ENCODE peak calls at places on chromosomes 4 and X, in five cellular contexts. Y, Z, X, U and W are unnamed samples.

GRCh38 chrX:69097451-69098236 is 67.6 kb downstream of the PJA1 start:
- DNase-seq in X (no peak), Z (no peak), U (no peak), Y (no peak), W (no peak)

GRCh38 chrX:109360301-109360700 is 121.6 kb downstream of the GUCY2F start:
- DNase-seq in X (no peak), Z (no peak), U (no peak), Y (no peak), W (no peak)

GRCh38 chr4:88242144-88242543 is 42.2 kb downstream of the PPM1K start:
- DNase-seq in Z (no peak), U (no peak), Y (peak; percentile 32), X (no peak), W (no peak)

GRCh38 chr4:41413670-41414069 is 124.3 kb upstream of the LIMCH1 start:
- DNase-seq in Y (no peak), Z (no peak), X (no peak), U (no peak), W (no peak)

GRCh38 chr4:176779421-176779820 is 13.3 kb downstream of the VEGFC start:
- DNase-seq in Y (no peak), U (no peak), X (no peak), Z (no peak), W (no peak)

GRCh38 chr4:73764513-73764912 is 24.1 kb downstream of the CXCL8 start:
- DNase-seq in Z (no peak), X (no peak), U (no peak), Y (no peak), W (no peak)

GRCh38 chrX:116239944-116240391 is 69.4 kb downstream of the AGTR2 start:
- DNase-seq in U (no peak), Z (no peak), Y (no peak), X (no peak), W (no peak)

GRCh38 chrX:19176901-19177630 is 54.8 kb upstream of the ADGRG2 start:
- DNase-seq in Z (no peak), Y (no peak), X (no peak), U (no peak), W (no peak)

GRCh38 chr4:116055857-116056827 is 942.7 kb upstream of the NDST4 start:
- DNase-seq in Z (no peak), U (no peak), X (no peak), Y (no peak), W (no peak)

GRCh38 chr4:146370841-146371240 is 150.9 kb downstream of the SLC10A7 start:
- DNase-seq in Z (no peak), Y (no peak), X (no peak), U (no peak), W (no peak)

GRCh38 chr4:151798678-151799416 is 38.0 kb upstream of the GATB start:
- DNase-seq in Y (no peak), Z (no peak), X (no peak), U (peak; percentile 57), W (peak; percentile 30)

GRCh38 chr4:147057631-147057980 is 111.9 kb upstream of the TTC29 start:
- DNase-seq in U (no peak), X (no peak), Y (no peak), Z (no peak), W (no peak)

GRCh38 chrX:2608638-2609430 is 82.3 kb upstream of the CD99 start:
- DNase-seq in Z (peak; percentile 91), X (peak; percentile 89), U (no peak), Y (peak; percentile 88), W (peak; percentile 96)

GRCh38 chrX:108811891-108812290 is 75.5 kb upstream of the IRS4 start:
- DNase-seq in Y (no peak), U (no peak), X (no peak), Z (peak; percentile 4), W (no peak)

GRCh38 chr4:2745516-2745915 is 10.6 kb downstream of the TNIP2 start:
- DNase-seq in X (no peak), U (no peak), Z (no peak), Y (no peak), W (no peak)

GRCh38 chrX:113470166-113470565 is 629.5 kb upstream of the AMOT start:
- DNase-seq in U (no peak), Z (no peak), X (no peak), Y (no peak), W (no peak)

GRCh38 chrX:107675823-107676555 is 47.7 kb downstream of the PRPS1 start:
- DNase-seq in Z (no peak), X (no peak), Y (peak; percentile 45), U (no peak), W (no peak)

GRCh38 chr4:163191999-163192398 is 25.3 kb upstream of the NAF1 start:
- DNase-seq in U (no peak), Z (no peak), Y (no peak), X (no peak), W (no peak)

GRCh38 chr4:32624943-32625603 is 1904.9 kb downstream of the PCDH7 start:
- DNase-seq in Z (no peak), X (no peak), U (no peak), Y (no peak), W (no peak)

GRCh38 chr4:112847781-112848180 is 201.7 kb upstream of the ANK2 start:
- DNase-seq in Z (no peak), X (no peak), Y (no peak), U (no peak), W (no peak)

GRCh38 chr4:79042079-79042674 is 102.9 kb upstream of the PAQR3 start:
- DNase-seq in U (no peak), Y (no peak), Z (no peak), X (no peak), W (no peak)

GRCh38 chr4:87559090-87559837 is 30.1 kb upstream of the SPARCL1 start:
- DNase-seq in Y (no peak), X (peak; percentile 26), Z (peak; percentile 4), U (peak; percentile 50), W (no peak)

GRCh38 chr4:173185832-173186545 is 17.4 kb downstream of the GALNT7 start:
- DNase-seq in Y (no peak), U (no peak), X (no peak), Z (no peak), W (no peak)

GRCh38 chr4:89216866-89217265 is 90.7 kb downstream of the GPRIN3 start:
- DNase-seq in U (no peak), Y (no peak), X (no peak), Z (no peak), W (no peak)

GRCh38 chr4:3013839-3014350 is 50.5 kb downstream of the GRK4 start:
- DNase-seq in Z (no peak), Y (no peak), X (peak; percentile 73), U (peak; percentile 46), W (peak; percentile 78)

GRCh38 chr4:169205146-169205806 is 65.5 kb downstream of the SH3RF1 start:
- DNase-seq in U (no peak), Z (no peak), Y (no peak), X (no peak), W (no peak)

GRCh38 chr4:94766856-94767255 is 9.1 kb downstream of the BMPR1B start:
- DNase-seq in Y (no peak), X (no peak), Z (no peak), U (no peak), W (no peak)

GRCh38 chrX:110965409-110965808 is 130.6 kb upstream of the PAK3 start:
- DNase-seq in Z (no peak), X (no peak), Y (no peak), U (no peak), W (no peak)

GRCh38 chr4:156873776-156874175 is 97.8 kb downstream of the PDGFC start:
- DNase-seq in Y (no peak), X (no peak), U (no peak), Z (no peak), W (no peak)

DNA sequence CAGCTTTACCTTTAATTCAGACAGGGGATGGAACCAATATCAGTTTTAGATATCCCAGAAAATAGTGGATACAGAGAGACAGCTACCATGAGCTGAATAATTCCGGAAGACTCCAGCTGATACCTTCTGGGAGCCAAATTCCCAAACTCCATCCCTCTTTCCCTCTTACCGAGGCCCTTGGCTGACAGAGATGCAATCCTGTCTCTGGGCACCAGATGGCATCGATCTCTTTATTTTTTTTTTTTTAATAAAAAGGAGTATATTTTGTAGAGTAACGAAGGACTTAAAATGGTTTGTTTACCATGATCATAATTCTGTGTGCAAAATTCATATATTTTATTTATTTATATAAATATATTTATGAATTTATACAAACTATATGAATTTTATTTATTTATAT is 31.0 kb downstream of the RAB40A start:
- DNase-seq in Z (no peak), X (no peak), U (no peak), Y (no peak), W (no peak)
- TF ChIP-seq CTCF in Z (peak; percentile 40), X (peak; percentile 23), U (peak; percentile 24), Y (no peak), W (no peak)

DNA sequence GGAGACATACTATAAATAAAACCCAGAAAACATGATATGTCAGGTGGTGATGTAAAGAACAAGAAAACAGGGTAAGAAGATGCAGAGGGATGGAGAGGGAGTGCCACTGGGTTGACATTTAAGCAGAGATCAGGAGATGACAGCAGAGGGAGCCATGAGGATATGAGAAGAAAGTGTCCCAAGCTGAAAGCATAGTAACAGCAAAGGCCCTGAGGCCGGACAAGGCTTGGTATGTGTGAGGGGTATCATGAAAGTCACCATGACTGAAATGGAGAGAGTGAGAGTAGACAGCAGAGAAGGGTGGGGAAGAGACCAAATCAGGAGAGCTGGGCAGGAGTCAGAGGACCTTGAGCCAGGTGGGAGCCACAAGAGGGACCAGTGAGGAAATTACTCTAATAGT is 3.4 kb downstream of the GPKOW start:
- DNase-seq in Z (no peak), Y (no peak), U (no peak), X (no peak), W (no peak)
- TF ChIP-seq CTCF in Z (no peak), Y (no peak), U (peak; percentile 8), X (no peak), W (no peak)

GRCh38 chr4:154720618-154721267 is 23.1 kb upstream of the LRAT start:
- DNase-seq in Y (no peak), X (no peak), U (no peak), Z (no peak), W (no peak)
- TF ChIP-seq CTCF in Y (no peak), X (no peak), U (no peak), Z (no peak), W (no peak)

GRCh38 chrX:33324099-33324498 is 112.8 kb upstream of the DMD start:
- DNase-seq in Y (no peak), Z (no peak), U (no peak), X (no peak), W (no peak)
- TF ChIP-seq CTCF in Y (no peak), Z (peak; percentile 21), U (peak; percentile 32), X (peak; percentile 9), W (no peak)